ENCODE peak calls at places on chromosome 3, in seven cellular contexts. I, J, X, L, R, T and D are unnamed samples.

GRCh38 chr3:3800685-3801509 is 1.7 kb downstream of the LRRN1 start:
- DNase-seq in I (peak), J (no peak), X (no peak), L (peak), R (no peak), T (no peak), D (peak)

GRCh38 chr3:74590620-74591262 is 23.7 kb downstream of the CNTN3 start:
- DNase-seq in I (no peak), J (no peak), X (no peak), L (no peak), R (no peak), T (no peak), D (no peak)

GRCh38 chr3:181824961-181825360 is 113.2 kb downstream of the SOX2 start:
- DNase-seq in I (no peak), J (no peak), X (no peak), L (no peak), R (no peak), T (no peak), D (no peak)

GRCh38 chr3:30277494-30277893 is 328.9 kb upstream of the TGFBR2 start:
- DNase-seq in I (no peak), J (no peak), X (no peak), L (no peak), R (no peak), T (no peak), D (no peak)

GRCh38 chr3:38124324-38125122 is 12.4 kb downstream of the ACAA1 start:
- DNase-seq in I (no peak), J (no peak), X (no peak), L (no peak), R (no peak), T (no peak), D (no peak)

GRCh38 chr3:167115331-167115934 is 264.7 kb downstream of the ZBBX start:
- DNase-seq in I (no peak), J (no peak), X (no peak), L (no peak), R (no peak), T (no peak), D (no peak)

GRCh38 chr3:108605491-108605890 is 16.0 kb downstream of the DZIP3 start:
- DNase-seq in I (no peak), J (no peak), X (no peak), L (no peak), R (no peak), T (no peak), D (no peak)

GRCh38 chr3:156516284-156516683 is 38.6 kb downstream of the SSR3 start:
- DNase-seq in I (no peak), J (no peak), X (no peak), L (no peak), R (no peak), T (no peak), D (no peak)

GRCh38 chr3:126558336-126559071 is at the start of gene C3orf22:
- DNase-seq in I (no peak), J (no peak), X (no peak), L (peak), R (no peak), T (peak), D (peak)

GRCh38 chr3:57758686-57759085 is 2.6 kb downstream of the SLMAP start:
- DNase-seq in I (no peak), J (no peak), X (no peak), L (no peak), R (no peak), T (no peak), D (no peak)

GRCh38 chr3:107441617-107442016 is 64.4 kb downstream of the CCDC54 start:
- DNase-seq in I (no peak), J (no peak), X (no peak), L (no peak), R (peak), T (no peak), D (no peak)

GRCh38 chr3:137988152-137988551 is 21.8 kb upstream of the CLDN18 start:
- DNase-seq in I (no peak), J (no peak), X (peak), L (no peak), R (no peak), T (no peak), D (no peak)

GRCh38 chr3:189360291-189360690 is 188.5 kb downstream of the TPRG1 start:
- DNase-seq in I (no peak), J (no peak), X (no peak), L (no peak), R (no peak), T (no peak), D (no peak)

GRCh38 chr3:123424321-123424998 is 24.4 kb downstream of the ADCY5 start:
- DNase-seq in I (no peak), J (no peak), X (no peak), L (no peak), R (no peak), T (no peak), D (no peak)

GRCh38 chr3:59085976-59086375 is 36.2 kb upstream of the CFAP20DC start:
- DNase-seq in I (no peak), J (no peak), X (no peak), L (no peak), R (no peak), T (no peak), D (no peak)

GRCh38 chr3:134038716-134039115 is 9.0 kb upstream of the SLCO2A1 start:
- DNase-seq in I (no peak), J (no peak), X (no peak), L (no peak), R (no peak), T (no peak), D (no peak)

GRCh38 chr3:29346828-29347227 is 66.0 kb downstream of the RBMS3 start:
- DNase-seq in I (no peak), J (no peak), X (no peak), L (no peak), R (no peak), T (no peak), D (no peak)

GRCh38 chr3:126509565-126510322 is 7.8 kb downstream of the UROC1 start:
- DNase-seq in I (no peak), J (no peak), X (no peak), L (peak), R (no peak), T (no peak), D (peak)

GRCh38 chr3:152377184-152377570 is 108.4 kb downstream of the MBNL1 start:
- DNase-seq in I (no peak), J (no peak), X (no peak), L (no peak), R (no peak), T (no peak), D (no peak)

GRCh38 chr3:149618151-149619123 is 39.4 kb downstream of the WWTR1 start:
- DNase-seq in I (peak), J (no peak), X (no peak), L (no peak), R (peak), T (no peak), D (no peak)

GRCh38 chr3:51500632-51501131 is 867 bp upstream of the DCAF1 start:
- DNase-seq in I (peak), J (no peak), X (no peak), L (peak), R (no peak), T (no peak), D (peak)

GRCh38 chr3:79467721-79468120 is 300.1 kb downstream of the ROBO1 start:
- DNase-seq in I (no peak), J (no peak), X (no peak), L (no peak), R (no peak), T (no peak), D (no peak)

GRCh38 chr3:72722930-72723726 is 125.1 kb downstream of the SHQ1 start:
- DNase-seq in I (peak), J (no peak), X (no peak), L (no peak), R (peak), T (no peak), D (no peak)

GRCh38 chr3:79461129-79461792 is 306.5 kb downstream of the ROBO1 start:
- DNase-seq in I (no peak), J (no peak), X (no peak), L (no peak), R (no peak), T (no peak), D (no peak)

GRCh38 chr3:129116482-129116946 is 5.1 kb downstream of the RAB43 start:
- DNase-seq in I (no peak), J (no peak), X (peak), L (no peak), R (no peak), T (no peak), D (no peak)

GRCh38 chr3:21893250-21893649 is 142.2 kb upstream of the ZNF385D start:
- DNase-seq in I (no peak), J (no peak), X (no peak), L (no peak), R (no peak), T (no peak), D (no peak)

DNA sequence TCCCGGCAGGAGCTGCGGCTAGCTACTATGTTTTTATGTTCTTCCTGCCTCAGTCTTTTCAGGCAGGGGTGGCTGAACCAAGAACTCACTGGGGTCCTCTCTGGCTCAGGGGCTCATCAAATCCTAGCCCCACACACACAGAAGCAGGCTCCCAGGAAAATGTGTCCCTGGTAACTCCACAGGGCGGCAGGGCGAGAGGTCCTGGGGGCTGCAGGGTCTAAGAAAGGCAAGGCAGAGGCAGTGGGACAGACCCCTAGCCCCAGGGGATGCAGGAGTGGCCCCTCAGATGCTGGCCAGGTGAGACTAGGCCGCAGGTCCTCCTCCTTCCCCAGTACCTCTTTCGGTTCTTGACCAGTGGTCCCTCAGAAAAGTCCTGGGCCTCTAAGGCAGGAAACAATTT is 48.9 kb downstream of the PTH1R start:
- DNase-seq in I (no peak), J (no peak), X (no peak), L (peak), R (no peak), T (no peak), D (peak)
- H3K27ac ChIP-seq in I (no peak), J (no peak), X (no peak), L (peak), R (peak), T (peak), D (peak)

GRCh38 chr3:7683431-7683830 is 818.2 kb upstream of the LMCD1 start:
- DNase-seq in I (no peak), J (no peak), X (no peak), L (no peak), R (no peak), T (no peak), D (no peak)

GRCh38 chr3:7682822-7683229 is 818.8 kb upstream of the LMCD1 start:
- DNase-seq in I (no peak), J (peak), X (no peak), L (no peak), R (no peak), T (no peak), D (no peak)

GRCh38 chr3:7687428-7688147 is 814.0 kb upstream of the LMCD1 start:
- DNase-seq in I (no peak), J (no peak), X (no peak), L (no peak), R (no peak), T (no peak), D (no peak)

DNA sequence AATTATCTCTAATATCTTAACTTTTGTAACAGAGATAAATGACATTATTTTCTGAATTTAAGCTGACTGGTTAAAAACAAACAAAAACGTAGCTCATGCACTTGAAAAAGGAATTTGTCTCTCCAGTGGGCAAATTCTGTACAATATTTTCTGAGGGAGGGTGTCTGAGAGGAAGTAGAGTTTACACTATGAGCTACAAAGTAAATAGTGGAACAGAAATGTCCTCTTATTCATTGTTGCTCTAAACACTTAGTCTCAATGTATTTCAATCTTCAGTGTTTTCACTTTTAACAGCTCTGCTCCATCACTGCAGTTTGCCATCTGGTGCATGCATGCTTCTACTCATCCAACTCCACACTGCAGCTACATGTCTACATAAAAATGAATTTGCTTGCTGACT is 817.4 kb upstream of the LMCD1 start:
- DNase-seq in I (no peak), J (no peak), X (no peak), L (no peak), R (no peak), T (no peak), D (no peak)
- TF ChIP-seq POLR2A in I (no peak), J (no peak), X (no peak), L (no peak), R (no peak), T (no peak), D (no peak)

GRCh38 chr3:70620367-70620766 is 307.9 kb upstream of the MDFIC2 start:
- DNase-seq in I (no peak), J (no peak), X (no peak), L (no peak), R (no peak), T (no peak), D (no peak)

GRCh38 chr3:70620956-70621355 is 308.5 kb upstream of the MDFIC2 start:
- DNase-seq in I (no peak), J (no peak), X (no peak), L (no peak), R (no peak), T (no peak), D (no peak)

GRCh38 chr3:70615286-70615685 is 302.8 kb upstream of the MDFIC2 start:
- DNase-seq in I (no peak), J (no peak), X (no peak), L (no peak), R (no peak), T (no peak), D (no peak)

GRCh38 chr3:70621451-70621850 is 309.0 kb upstream of the MDFIC2 start:
- DNase-seq in I (no peak), J (no peak), X (no peak), L (no peak), R (no peak), T (no peak), D (no peak)

DNA sequence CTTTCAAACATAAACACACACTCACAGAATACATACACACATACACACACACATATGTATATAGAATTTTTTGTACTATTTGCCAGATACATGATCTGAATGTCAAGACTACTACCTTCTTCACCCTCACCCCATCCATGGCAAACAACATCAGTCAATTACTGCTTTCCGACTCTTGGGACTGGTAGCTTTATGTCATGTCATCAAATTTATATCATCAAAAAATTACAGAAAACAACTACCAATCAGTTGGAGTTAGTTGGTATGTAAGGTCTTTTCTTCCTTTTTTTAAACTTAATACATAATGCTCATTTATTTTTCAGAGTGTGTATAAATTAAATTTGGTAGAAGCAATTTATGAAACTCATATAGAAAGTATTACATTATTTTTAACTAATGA is 305.7 kb upstream of the MDFIC2 start:
- DNase-seq in I (no peak), J (no peak), X (no peak), L (no peak), R (no peak), T (no peak), D (no peak)
- TF ChIP-seq CTCF in I (no peak), J (no peak), X (no peak), L (no peak), R (no peak), T (no peak), D (no peak)

DNA sequence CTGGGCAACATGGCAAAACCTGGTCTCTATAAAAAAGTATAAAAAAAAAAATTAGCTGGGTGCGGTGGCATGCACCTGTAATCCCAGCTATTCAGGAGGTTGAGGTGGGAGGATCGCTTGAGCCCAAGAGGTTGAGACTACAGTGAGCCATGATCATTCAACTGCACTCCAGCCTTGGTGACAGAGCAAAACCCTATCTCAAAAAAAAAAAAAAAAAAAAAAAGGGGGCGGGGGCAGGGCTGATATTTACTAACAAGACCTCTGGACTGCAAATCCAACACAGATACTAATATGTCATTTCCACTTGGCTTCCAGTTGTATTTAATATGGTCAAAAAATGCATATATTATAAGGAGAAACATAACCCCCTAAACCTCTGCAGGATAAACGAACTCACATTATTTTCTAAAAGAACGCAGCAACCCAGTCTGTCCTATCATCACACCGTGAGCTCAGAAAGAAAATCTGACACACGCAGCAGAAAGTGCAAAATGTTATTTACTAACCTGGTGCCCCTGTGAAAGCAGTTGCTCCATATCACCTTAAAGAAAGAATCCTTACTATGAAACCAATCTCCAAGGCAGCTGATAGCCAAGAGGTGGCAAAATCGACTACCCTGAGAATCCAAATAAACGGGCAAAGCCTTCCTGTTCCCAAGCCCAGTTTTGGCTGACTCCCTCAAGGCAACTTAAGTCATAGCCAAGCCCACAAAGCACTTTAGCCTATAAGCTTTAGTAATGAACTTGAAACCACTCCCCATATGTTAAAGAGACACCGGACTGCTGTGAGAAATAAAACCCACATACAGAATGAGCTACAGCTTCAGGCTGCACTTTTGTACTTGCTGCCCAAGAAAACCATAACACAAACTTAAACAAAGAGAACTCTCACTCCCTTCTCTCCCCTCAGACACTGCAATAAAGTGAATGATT is 39.3 kb downstream of the PLD1 start:
- DNase-seq in I (peak), J (no peak), X (peak), L (peak), R (peak), T (no peak), D (no peak)
- H3K27ac ChIP-seq in I (peak), J (no peak), X (peak), L (peak), R (no peak), T (peak), D (peak)

DNA sequence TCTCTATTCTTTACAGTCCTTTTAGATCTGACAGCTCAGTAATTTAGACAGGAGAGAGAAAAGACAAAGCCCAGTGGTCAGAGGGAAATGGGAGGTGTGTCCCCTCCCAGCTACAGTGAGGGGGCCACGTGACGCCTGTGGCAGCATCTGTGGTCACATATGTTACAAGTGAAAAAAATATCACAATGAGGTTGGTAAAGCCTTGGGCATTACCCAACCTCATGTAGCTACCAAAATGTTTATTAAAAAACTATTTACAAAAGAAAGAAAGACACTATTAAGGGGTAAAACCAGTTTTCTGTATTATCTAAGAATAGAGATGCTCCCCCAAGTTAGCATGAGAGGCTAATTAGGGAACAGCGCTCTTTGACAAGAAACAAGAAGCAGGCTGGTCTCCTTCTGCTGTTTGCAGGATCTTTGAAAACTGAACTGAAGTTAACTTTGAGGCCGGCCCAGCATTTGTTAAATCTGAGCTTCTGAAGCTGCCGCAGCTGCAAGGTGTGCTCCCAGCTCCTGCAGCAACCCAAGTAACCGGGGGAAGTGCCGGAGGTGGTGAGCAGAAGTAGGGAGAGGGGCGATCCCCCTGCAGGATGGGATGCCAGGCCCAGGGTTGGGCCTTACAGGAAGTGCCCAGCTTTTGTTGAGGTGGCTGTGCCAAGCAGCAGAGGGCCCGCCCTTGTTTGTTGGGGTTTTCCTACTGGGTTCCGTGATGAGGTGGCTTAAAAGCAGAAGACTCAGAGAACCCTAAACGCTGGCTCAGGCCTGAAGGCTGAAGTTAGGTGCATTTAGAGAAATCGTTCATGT is 42.6 kb upstream of the PLCL2 start:
- DNase-seq in I (peak), J (no peak), X (no peak), L (peak), R (no peak), T (no peak), D (peak)
- TF ChIP-seq POLR2A in I (no peak), J (no peak), X (no peak), L (no peak), R (no peak), T (no peak), D (no peak)

GRCh38 chr3:177711637-177712036 is 514.4 kb upstream of the TBL1XR1 start:
- DNase-seq in I (no peak), J (no peak), X (no peak), L (no peak), R (no peak), T (no peak), D (no peak)

GRCh38 chr3:177714945-177715344 is 517.7 kb upstream of the TBL1XR1 start:
- DNase-seq in I (no peak), J (no peak), X (no peak), L (no peak), R (no peak), T (no peak), D (no peak)

GRCh38 chr3:177713921-177714900 is 516.9 kb upstream of the TBL1XR1 start:
- DNase-seq in I (no peak), J (no peak), X (no peak), L (no peak), R (no peak), T (no peak), D (no peak)
- TF ChIP-seq CTCF in I (no peak), J (no peak), X (no peak), L (no peak), R (no peak), T (no peak), D (no peak)

GRCh38 chr3:168139947-168140346 is 44.2 kb upstream of the GOLIM4 start:
- DNase-seq in I (peak), J (no peak), X (no peak), L (no peak), R (no peak), T (no peak), D (no peak)

GRCh38 chr3:168141405-168141993 is 45.8 kb upstream of the GOLIM4 start:
- DNase-seq in I (no peak), J (no peak), X (no peak), L (no peak), R (no peak), T (no peak), D (no peak)
- H3K27ac ChIP-seq in I (no peak), J (no peak), X (no peak), L (no peak), R (no peak), T (no peak), D (no peak)

GRCh38 chr3:180036678-180037455 is at the start of gene PEX5L:
- DNase-seq in I (no peak), J (no peak), X (peak), L (no peak), R (no peak), T (no peak), D (peak)
- TF ChIP-seq POLR2A in I (no peak), J (no peak), X (no peak), L (no peak), R (no peak), T (no peak), D (no peak)